ENCODE peak calls at places on chromosomes 7 and 10, in eight cellular contexts. D, L, K, M, Q, A, I and N are unnamed samples.

GRCh38 chr7:68470836-68471235 is 1127.4 kb upstream of the AUTS2 start:
- DNase-seq in D (no peak), L (no peak), K (no peak), M (peak), Q (no peak), A (no peak), I (no peak), N (no peak)

GRCh38 chr10:21943633-21944265 is 59.8 kb downstream of the DNAJC1 start:
- DNase-seq in D (peak), L (no peak), K (no peak), M (peak), Q (no peak), A (peak), I (peak), N (no peak)

GRCh38 chr7:100683659-100684533 is 10.2 kb downstream of the GIGYF1 start:
- DNase-seq in D (no peak), L (no peak), K (no peak), M (no peak), Q (no peak), A (no peak), I (no peak), N (no peak)

GRCh38 chr7:26760499-26760898 is 103.9 kb downstream of the SKAP2 start:
- DNase-seq in D (no peak), L (no peak), K (no peak), M (no peak), Q (no peak), A (no peak), I (no peak), N (no peak)

GRCh38 chr10:48667960-48668541 is 16.6 kb upstream of the WDFY4 start:
- DNase-seq in D (peak), L (no peak), K (peak), M (peak), Q (no peak), A (no peak), I (no peak), N (no peak)

GRCh38 chr10:5589963-5590511 is 65.3 kb downstream of the CALML3 start:
- DNase-seq in D (no peak), L (no peak), K (no peak), M (peak), Q (no peak), A (peak), I (peak), N (no peak)

GRCh38 chr7:127158659-127159058 is 94.1 kb downstream of the GRM8 start:
- DNase-seq in D (no peak), L (no peak), K (no peak), M (peak), Q (no peak), A (no peak), I (peak), N (no peak)

GRCh38 chr7:66257481-66257880 is 52.3 kb downstream of the TPST1 start:
- DNase-seq in D (no peak), L (no peak), K (no peak), M (peak), Q (no peak), A (no peak), I (no peak), N (no peak)

GRCh38 chr10:62794306-62794705 is 10.2 kb upstream of the ADO start:
- DNase-seq in D (no peak), L (no peak), K (no peak), M (no peak), Q (no peak), A (no peak), I (peak), N (no peak)

GRCh38 chr10:127585519-127586023 is 36.5 kb downstream of the NPS start:
- DNase-seq in D (no peak), L (no peak), K (no peak), M (no peak), Q (no peak), A (no peak), I (no peak), N (no peak)

GRCh38 chr7:67913604-67914003 is 917.0 kb downstream of the TYW1 start:
- DNase-seq in D (no peak), L (no peak), K (no peak), M (peak), Q (no peak), A (no peak), I (peak), N (no peak)

GRCh38 chr7:128176696-128177095 is 64.4 kb upstream of the LEP start:
- DNase-seq in D (no peak), L (no peak), K (no peak), M (no peak), Q (no peak), A (no peak), I (no peak), N (no peak)

GRCh38 chr7:79308176-79308575 is 145.3 kb downstream of the MAGI2 start:
- DNase-seq in D (no peak), L (no peak), K (no peak), M (no peak), Q (no peak), A (peak), I (no peak), N (no peak)

GRCh38 chr7:141691540-141691939 is 10.4 kb downstream of the DENND11 start:
- DNase-seq in D (no peak), L (no peak), K (no peak), M (no peak), Q (no peak), A (no peak), I (no peak), N (no peak)

GRCh38 chr7:66348959-66349358 is 143.8 kb downstream of the TPST1 start:
- DNase-seq in D (peak), L (no peak), K (no peak), M (peak), Q (no peak), A (no peak), I (no peak), N (no peak)

GRCh38 chr7:909358-910329 is 33.3 kb downstream of the GET4 start:
- DNase-seq in D (peak), L (no peak), K (peak), M (peak), Q (peak), A (peak), I (no peak), N (no peak)

GRCh38 chr10:78894841-78895195 is 173.9 kb upstream of the ZMIZ1 start:
- DNase-seq in D (no peak), L (no peak), K (no peak), M (no peak), Q (no peak), A (no peak), I (no peak), N (no peak)

GRCh38 chr10:112269266-112269665 is 13.9 kb upstream of the TECTB start:
- DNase-seq in D (no peak), L (no peak), K (peak), M (no peak), Q (no peak), A (no peak), I (no peak), N (no peak)

GRCh38 chr10:43880160-43880559 is 231.5 kb upstream of the ZNF32 start:
- DNase-seq in D (no peak), L (no peak), K (no peak), M (no peak), Q (no peak), A (no peak), I (no peak), N (no peak)

GRCh38 chr10:122515588-122516231 is 44.8 kb upstream of the DMBT1 start:
- DNase-seq in D (no peak), L (no peak), K (peak), M (no peak), Q (peak), A (peak), I (peak), N (peak)

GRCh38 chr7:87344446-87344845 is 1.0 kb upstream of the CROT start:
- DNase-seq in D (no peak), L (no peak), K (no peak), M (no peak), Q (no peak), A (no peak), I (peak), N (no peak)

GRCh38 chr10:133133471-133134231 is 26.4 kb upstream of the KNDC1 start:
- DNase-seq in D (no peak), L (no peak), K (no peak), M (no peak), Q (peak), A (no peak), I (no peak), N (no peak)

GRCh38 chr10:79246606-79247275 is 100.5 kb upstream of the PPIF start:
- DNase-seq in D (peak), L (peak), K (no peak), M (no peak), Q (peak), A (peak), I (no peak), N (no peak)

GRCh38 chr10:48447356-48448215 is 141.1 kb downstream of the MAPK8 start:
- DNase-seq in D (no peak), L (no peak), K (no peak), M (no peak), Q (no peak), A (no peak), I (no peak), N (no peak)

GRCh38 chr10:3548096-3548495 is 236.9 kb downstream of the KLF6 start:
- DNase-seq in D (no peak), L (no peak), K (no peak), M (no peak), Q (no peak), A (peak), I (no peak), N (no peak)

GRCh38 chr10:112465299-112465882 is 18.4 kb downstream of the VTI1A start:
- DNase-seq in D (no peak), L (no peak), K (no peak), M (no peak), Q (no peak), A (no peak), I (no peak), N (no peak)

GRCh38 chr10:30820282-30820991 is 190.9 kb upstream of the LYZL2 start:
- DNase-seq in D (no peak), L (no peak), K (no peak), M (no peak), Q (no peak), A (peak), I (no peak), N (no peak)

GRCh38 chr7:99267530-99268360 is 4.9 kb upstream of the MYH16 start:
- DNase-seq in D (no peak), L (no peak), K (no peak), M (no peak), Q (no peak), A (peak), I (peak), N (no peak)

GRCh38 chr10:80259405-80259871 is 30.0 kb downstream of the MAT1A start:
- DNase-seq in D (no peak), L (no peak), K (no peak), M (no peak), Q (no peak), A (no peak), I (peak), N (no peak)

GRCh38 chr7:107044347-107045194 is at the start of gene PRKAR2B:
- DNase-seq in D (peak), L (peak), K (peak), M (peak), Q (peak), A (peak), I (peak), N (peak)

GRCh38 chr10:105535478-105535877 is 894.4 kb downstream of the SORCS3 start:
- DNase-seq in D (no peak), L (no peak), K (no peak), M (no peak), Q (no peak), A (no peak), I (no peak), N (no peak)

GRCh38 chr10:89548673-89549072 is 13.3 kb upstream of the SLC16A12 start:
- DNase-seq in D (peak), L (no peak), K (no peak), M (no peak), Q (no peak), A (no peak), I (no peak), N (no peak)

GRCh38 chr10:72638586-72639440 is 12.9 kb upstream of the MICU1 start:
- DNase-seq in D (no peak), L (no peak), K (no peak), M (no peak), Q (no peak), A (no peak), I (no peak), N (no peak)

GRCh38 chr10:120891367-120891766 is 40.2 kb downstream of the WDR11 start:
- DNase-seq in D (no peak), L (no peak), K (no peak), M (no peak), Q (no peak), A (peak), I (no peak), N (no peak)

GRCh38 chr7:108093903-108094302 is 36.3 kb downstream of the LAMB4 start:
- DNase-seq in D (no peak), L (no peak), K (no peak), M (no peak), Q (no peak), A (peak), I (no peak), N (no peak)